ENCODE peak calls at places on chromosomes 7 and 10, in six cellular contexts. V is PC-3; Q is activated CD8-positive, alpha-beta memory T cell treated with anti-CD3 and anti-CD28 coated beads, Interleukin-2, amount 10 ng/mL, durations not matched to agents 7 days and 5 days; J is left ventricle myocardium superior; K is upper lobe of left lung; A is body of pancreas. U is an unnamed sample.

GRCh38 chr7:46485481-46486065 is 564.5 kb upstream of the IGFBP3 start:
- ATAC-seq in V (peak; percentile 62), Q (no peak), J (no peak), K (no peak), A (no peak), U (no peak)

GRCh38 chr10:97792058-97792721 is 20.4 kb upstream of the SFRP5 start:
- ATAC-seq in V (peak; percentile 79), Q (peak; percentile 69), J (peak; percentile 54), K (peak; percentile 62), A (peak; percentile 49), U (peak; percentile 76)

GRCh38 chr10:49627031-49627430 is 13.2 kb downstream of the CHAT start:
- ATAC-seq in V (no peak), Q (no peak), J (no peak), K (no peak), A (no peak), U (no peak)

GRCh38 chr10:81704596-81704995 is 170.4 kb upstream of the NRG3 start:
- ATAC-seq in V (no peak), Q (no peak), J (no peak), K (peak; percentile 59), A (no peak), U (no peak)

GRCh38 chr7:134885967-134886352 is 100.3 kb upstream of the AGBL3 start:
- ATAC-seq in V (peak; percentile 66), Q (no peak), J (peak; percentile 20), K (no peak), A (peak; percentile 31), U (no peak)

GRCh38 chr10:95356190-95356955 is 65.6 kb upstream of the PDLIM1 start:
- ATAC-seq in V (no peak), Q (no peak), J (peak; percentile 12), K (no peak), A (no peak), U (no peak)

GRCh38 chr7:142263598-142264380 is 5.9 kb upstream of the PRSS58 start:
- ATAC-seq in V (peak; percentile 56), Q (no peak), J (no peak), K (no peak), A (no peak), U (no peak)

GRCh38 chr7:99752354-99752753 is 17.4 kb upstream of the CYP3A7 start:
- ATAC-seq in V (peak; percentile 54), Q (no peak), J (no peak), K (no peak), A (peak; percentile 77), U (peak; percentile 74)

GRCh38 chr10:53109320-53109719 is 336.7 kb upstream of the MBL2 start:
- ATAC-seq in V (peak; percentile 79), Q (no peak), J (no peak), K (no peak), A (no peak), U (no peak)

GRCh38 chr7:43058271-43059066 is 54.0 kb upstream of the HECW1 start:
- ATAC-seq in V (peak; percentile 59), Q (no peak), J (no peak), K (no peak), A (no peak), U (no peak)

GRCh38 chr7:159076340-159076739 is 68.3 kb downstream of the VIPR2 start:
- ATAC-seq in V (no peak), Q (no peak), J (peak; percentile 59), K (no peak), A (no peak), U (no peak)

GRCh38 chr10:93503075-93503474 is 6.7 kb downstream of the CEP55 start:
- ATAC-seq in V (no peak), Q (peak; percentile 27), J (no peak), K (no peak), A (no peak), U (no peak)

GRCh38 chr7:35519971-35520809 is 174.7 kb downstream of the HERPUD2 start:
- ATAC-seq in V (peak; percentile 74), Q (peak; percentile 76), J (peak; percentile 95), K (peak; percentile 69), A (peak; percentile 71), U (peak; percentile 70)

GRCh38 chr7:127858091-127858914 is 172.9 kb downstream of the LRRC4 start:
- ATAC-seq in V (no peak), Q (no peak), J (peak; percentile 77), K (peak; percentile 30), A (peak; percentile 36), U (no peak)

GRCh38 chr7:84248267-84248666 is 53.7 kb upstream of the SEMA3A start:
- ATAC-seq in V (no peak), Q (no peak), J (peak; percentile 53), K (peak; percentile 57), A (no peak), U (peak; percentile 41)

GRCh38 chr10:95279042-95279820 is 11.6 kb downstream of the PDLIM1 start:
- ATAC-seq in V (peak; percentile 88), Q (no peak), J (peak; percentile 25), K (no peak), A (no peak), U (peak; percentile 75)

GRCh38 chr7:50342616-50343114 is 38.1 kb downstream of the IKZF1 start:
- ATAC-seq in V (peak; percentile 16), Q (peak; percentile 44), J (peak; percentile 53), K (no peak), A (peak; percentile 38), U (peak; percentile 36)

GRCh38 chr10:62528441-62528840 is 154.3 kb downstream of the ZNF365 start:
- ATAC-seq in V (peak; percentile 81), Q (peak; percentile 96), J (no peak), K (no peak), A (no peak), U (peak; percentile 36)

GRCh38 chr10:25294032-25294926 is 119.5 kb downstream of the GPR158 start:
- ATAC-seq in V (peak; percentile 58), Q (no peak), J (no peak), K (no peak), A (no peak), U (no peak)

GRCh38 chr7:22858640-22859561 is 36.3 kb upstream of the TOMM7 start:
- ATAC-seq in V (peak; percentile 50), Q (no peak), J (no peak), K (peak; percentile 52), A (no peak), U (peak; percentile 87)

GRCh38 chr10:128161031-128161430 is 34.8 kb upstream of the MKI67 start:
- ATAC-seq in V (no peak), Q (no peak), J (no peak), K (no peak), A (no peak), U (no peak)

GRCh38 chr7:91979590-91979989 is 38.9 kb downstream of the AKAP9 start:
- ATAC-seq in V (no peak), Q (no peak), J (no peak), K (no peak), A (no peak), U (no peak)

GRCh38 chr7:142811154-142811737 is 40.5 kb downstream of the PRSS2 start:
- ATAC-seq in V (no peak), Q (no peak), J (peak; percentile 41), K (no peak), A (peak; percentile 54), U (peak; percentile 39)

GRCh38 chr10:11444531-11445228 is 166.8 kb downstream of the USP6NL start:
- ATAC-seq in V (no peak), Q (no peak), J (no peak), K (no peak), A (no peak), U (no peak)

GRCh38 chr7:17772581-17773288 is 167.6 kb downstream of the SNX13 start:
- ATAC-seq in V (no peak), Q (peak; percentile 35), J (peak; percentile 83), K (no peak), A (no peak), U (no peak)

GRCh38 chr10:34736976-34737771 is 77.9 kb downstream of the PARD3 start:
- ATAC-seq in V (no peak), Q (no peak), J (no peak), K (no peak), A (no peak), U (no peak)

GRCh38 chr7:2224934-2225333 is 7.8 kb downstream of the MAD1L1 start:
- ATAC-seq in V (peak; percentile 91), Q (no peak), J (peak; percentile 83), K (peak; percentile 81), A (no peak), U (peak; percentile 85)

GRCh38 chr7:81173766-81174281 is 255.0 kb upstream of the SEMA3C start:
- ATAC-seq in V (peak; percentile 80), Q (no peak), J (no peak), K (no peak), A (peak; percentile 68), U (no peak)

GRCh38 chr10:129775681-129776080 is 188.4 kb downstream of the EBF3 start:
- ATAC-seq in V (no peak), Q (no peak), J (no peak), K (no peak), A (no peak), U (no peak)

U was measured in esophagus mucosa.